ENCODE peak calls at places on chromosomes 5 and 9, in six cellular contexts. O is sigmoid colon, T is AG04450, F is Caco-2, V is aorta, P is foreskin fibroblast. L is an unnamed sample.

GRCh38 chr9:129996161-129996849 is 46.7 kb downstream of the FNBP1 start:
- DNase-seq in O (no peak), T (no peak), F (no peak), V (no peak), P (no peak), L (no peak)

GRCh38 chr5:75460947-75461346 is 50.5 kb downstream of the CERT1 start:
- DNase-seq in O (no peak), T (no peak), F (no peak), V (no peak), P (no peak), L (no peak)

GRCh38 chr5:157471709-157472108 is 11.7 kb downstream of the NIPAL4 start:
- DNase-seq in O (no peak), T (no peak), F (peak; percentile 58), V (no peak), P (no peak), L (no peak)

GRCh38 chr9:94881454-94881853 is 155.0 kb downstream of the AOPEP start:
- DNase-seq in O (no peak), T (no peak), F (no peak), V (no peak), P (no peak), L (no peak)

GRCh38 chr9:128168731-128169308 is 8.8 kb downstream of the BBLN start:
- DNase-seq in O (no peak), T (no peak), F (no peak), V (no peak), P (no peak), L (no peak)

GRCh38 chr5:58794875-58795274 is 212.0 kb downstream of the RAB3C start:
- DNase-seq in O (no peak), T (no peak), F (peak; percentile 7), V (no peak), P (no peak), L (no peak)

GRCh38 chr5:132785864-132786263 is 8.8 kb upstream of the SEPTIN8 start:
- DNase-seq in O (no peak), T (no peak), F (no peak), V (no peak), P (no peak), L (no peak)

GRCh38 chr5:165775094-165775493 is 2269.7 kb downstream of the MAT2B start:
- DNase-seq in O (no peak), T (no peak), F (no peak), V (no peak), P (no peak), L (no peak)

GRCh38 chr5:178794433-178794832 is 64.0 kb upstream of the ZNF354A start:
- DNase-seq in O (no peak), T (no peak), F (no peak), V (no peak), P (no peak), L (no peak)

GRCh38 chr5:113380299-113381014 is 54.3 kb downstream of the TSSK1B start:
- DNase-seq in O (no peak), T (no peak), F (no peak), V (no peak), P (no peak), L (no peak)

GRCh38 chr9:13083366-13083765 is 196.1 kb downstream of the MPDZ start:
- DNase-seq in O (no peak), T (no peak), F (no peak), V (no peak), P (no peak), L (no peak)

GRCh38 chr9:85163415-85163814 is 493.9 kb downstream of the NTRK2 start:
- DNase-seq in O (no peak), T (no peak), F (no peak), V (no peak), P (no peak), L (no peak)

GRCh38 chr5:9437741-9438240 is 108.1 kb downstream of the SEMA5A start:
- DNase-seq in O (no peak), T (no peak), F (no peak), V (peak; percentile 68), P (peak; percentile 93), L (no peak)

GRCh38 chr5:14513266-14513665 is 68.3 kb upstream of the OTULINL start:
- DNase-seq in O (no peak), T (no peak), F (peak; percentile 18), V (no peak), P (no peak), L (no peak)

GRCh38 chr5:180860273-180860886 is 696 bp downstream of the ZFP62 start:
- DNase-seq in O (no peak), T (no peak), F (peak; percentile 68), V (peak; percentile 50), P (peak; percentile 16), L (no peak)

GRCh38 chr5:54868511-54869483 is 116.6 kb downstream of the ESM1 start:
- DNase-seq in O (no peak), T (no peak), F (no peak), V (no peak), P (no peak), L (no peak)

GRCh38 chr5:104363567-104363966 is 801.0 kb upstream of the NUDT12 start:
- DNase-seq in O (no peak), T (no peak), F (no peak), V (no peak), P (no peak), L (no peak)

GRCh38 chr9:123996731-123997421 is 14.7 kb upstream of the LHX2 start:
- DNase-seq in O (no peak), T (no peak), F (no peak), V (peak; percentile 57), P (no peak), L (peak; percentile 45)

GRCh38 chr5:117679046-117679445 is 1104.4 kb upstream of the SEMA6A start:
- DNase-seq in O (no peak), T (no peak), F (no peak), V (no peak), P (no peak), L (no peak)

GRCh38 chr5:66307647-66308257 is 163.7 kb downstream of the SREK1 start:
- DNase-seq in O (no peak), T (peak; percentile 20), F (peak; percentile 56), V (no peak), P (peak; percentile 39), L (no peak)
- H3K4me3 ChIP-seq in O (no peak overlapping the region), T (no peak overlapping the region), F (no peak overlapping the region), V (no peak overlapping the region), P (no peak overlapping the region), L (no peak overlapping the region)

DNA sequence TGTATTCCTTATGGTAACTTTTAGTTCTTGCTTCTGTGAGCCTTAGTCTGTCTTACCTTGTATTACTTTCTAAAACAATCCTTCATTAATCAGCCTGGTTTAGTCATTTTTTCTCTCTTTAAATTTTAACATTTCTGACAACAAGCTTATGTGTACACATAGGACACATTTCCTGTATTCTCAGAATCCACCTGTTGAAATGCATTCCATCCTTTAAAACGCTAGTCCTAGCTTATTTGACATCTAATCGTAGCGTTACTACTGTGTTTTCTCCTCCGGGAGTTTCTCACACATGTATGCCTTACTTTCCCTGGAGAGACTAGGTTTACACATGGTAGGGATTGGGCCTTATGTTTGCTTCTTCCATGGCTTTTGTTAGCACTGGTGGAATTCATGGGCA is 3.8 kb downstream of the TARS1 start:
- DNase-seq in O (no peak), T (no peak), F (no peak), V (no peak), P (no peak), L (no peak)
- H3K4me3 ChIP-seq in O (no peak overlapping the region), T (no peak overlapping the region), F (no peak overlapping the region), V (no peak overlapping the region), P (no peak overlapping the region), L (no peak overlapping the region)

GRCh38 chr5:71588533-71588885 is 1.4 kb downstream of the MCCC2 start:
- DNase-seq in O (no peak), T (no peak), F (no peak), V (no peak), P (no peak), L (no peak)
- H3K4me3 ChIP-seq in O (no peak overlapping the region), T (no peak overlapping the region), F (peak overlapping the region; percentile 87), V (no peak overlapping the region), P (no peak overlapping the region), L (peak overlapping the region; percentile 74)

GRCh38 chr5:16933337-16933736 is 2.8 kb downstream of the MYO10 start:
- DNase-seq in O (no peak), T (no peak), F (no peak), V (no peak), P (no peak), L (no peak)
- H3K4me3 ChIP-seq in O (no peak overlapping the region), T (peak overlapping the region; percentile 85), F (peak overlapping the region; percentile 97), V (no peak overlapping the region), P (peak overlapping the region; percentile 87), L (peak overlapping the region; percentile 75)